ENCODE peak calls at places on chromosome X, in ten cellular contexts. O is HCT116; J is neural progenitor cell; W is CD8-positive, alpha-beta T cell; C is upper lobe of right lung; P is lung; X is CD8-positive, alpha-beta memory T cell; V is AG04450; Y is K562; B is SJCRH30. I is an unnamed sample.

GRCh38 chrX:139739138-139739537 is 31.2 kb upstream of the MCF2 start:
- DNase-seq in O (no peak), J (no peak), W (no peak), C (no peak), P (no peak), X (no peak), V (no peak), Y (no peak), B (peak), I (no peak)

GRCh38 chrX:12973561-12974216 is 1.2 kb upstream of the TMSB4X start:
- DNase-seq in O (no peak), J (peak), W (peak), C (peak), P (peak), X (no peak), V (no peak), Y (no peak), B (no peak), I (no peak)

GRCh38 chrX:53284684-53285447 is 3.5 kb upstream of the IQSEC2 start:
- DNase-seq in O (no peak), J (peak), W (peak), C (peak), P (peak), X (peak), V (no peak), Y (peak), B (peak), I (no peak)

GRCh38 chrX:110259065-110259559 is 58.8 kb downstream of the AMMECR1 start:
- DNase-seq in O (no peak), J (no peak), W (no peak), C (no peak), P (no peak), X (no peak), V (no peak), Y (no peak), B (no peak), I (no peak)

GRCh38 chrX:152821145-152821765 is 9.3 kb downstream of the CETN2 start:
- DNase-seq in O (peak), J (peak), W (no peak), C (no peak), P (no peak), X (no peak), V (no peak), Y (peak), B (peak), I (no peak)

GRCh38 chrX:103343105-103343504 is 13.1 kb downstream of the TCEAL7 start:
- DNase-seq in O (peak), J (peak), W (no peak), C (no peak), P (no peak), X (peak), V (no peak), Y (peak), B (no peak), I (no peak)

GRCh38 chrX:103774070-103774642 is 2.5 kb upstream of the PLP1 start:
- DNase-seq in O (peak), J (peak), W (no peak), C (no peak), P (no peak), X (no peak), V (no peak), Y (no peak), B (no peak), I (peak)

GRCh38 chrX:72569786-72570185 is 2.9 kb downstream of the HDAC8 start:
- DNase-seq in O (no peak), J (no peak), W (no peak), C (no peak), P (no peak), X (no peak), V (no peak), Y (no peak), B (no peak), I (no peak)

GRCh38 chrX:20693071-20693470 is 426.4 kb upstream of the RPS6KA3 start:
- DNase-seq in O (no peak), J (no peak), W (no peak), C (no peak), P (no peak), X (no peak), V (no peak), Y (no peak), B (peak), I (no peak)

GRCh38 chrX:17812763-17813162 is 48.3 kb downstream of the RAI2 start:
- DNase-seq in O (no peak), J (peak), W (no peak), C (no peak), P (no peak), X (no peak), V (no peak), Y (peak), B (no peak), I (no peak)

GRCh38 chrX:23902419-23902818 is 5.3 kb downstream of the APOO start:
- DNase-seq in O (no peak), J (peak), W (no peak), C (no peak), P (no peak), X (peak), V (no peak), Y (peak), B (no peak), I (no peak)

GRCh38 chrX:30904186-30904585 is 15.1 kb upstream of the TAB3 start:
- DNase-seq in O (no peak), J (no peak), W (no peak), C (no peak), P (no peak), X (no peak), V (no peak), Y (no peak), B (no peak), I (no peak)

GRCh38 chrX:19176901-19177630 is 54.8 kb upstream of the ADGRG2 start:
- DNase-seq in O (no peak), J (no peak), W (no peak), C (no peak), P (no peak), X (no peak), V (no peak), Y (no peak), B (no peak), I (no peak)

GRCh38 chrX:104084063-104084462 is 8.0 kb upstream of the TMSB15C start:
- DNase-seq in O (no peak), J (no peak), W (no peak), C (no peak), P (no peak), X (no peak), V (no peak), Y (no peak), B (no peak), I (no peak)

GRCh38 chrX:131728295-131729145 is 184.6 kb downstream of the OR13H1 start:
- DNase-seq in O (no peak), J (no peak), W (peak), C (no peak), P (peak), X (peak), V (no peak), Y (no peak), B (no peak), I (no peak)

GRCh38 chrX:55127692-55128091 is 38.9 kb downstream of the PAGE2 start:
- DNase-seq in O (no peak), J (no peak), W (no peak), C (no peak), P (no peak), X (no peak), V (no peak), Y (no peak), B (no peak), I (no peak)

GRCh38 chrX:9690046-9690445 is 75.6 kb downstream of the GPR143 start:
- DNase-seq in O (no peak), J (no peak), W (no peak), C (no peak), P (no peak), X (no peak), V (no peak), Y (no peak), B (peak), I (no peak)

GRCh38 chrX:40012039-40012799 is 85.5 kb downstream of the BCOR start:
- DNase-seq in O (no peak), J (peak), W (no peak), C (peak), P (no peak), X (no peak), V (no peak), Y (no peak), B (no peak), I (no peak)

GRCh38 chrX:5242091-5242790 is 986.4 kb downstream of the NLGN4X start:
- DNase-seq in O (no peak), J (no peak), W (no peak), C (no peak), P (no peak), X (no peak), V (no peak), Y (no peak), B (no peak), I (no peak)

GRCh38 chrX:48468693-48469691 is 1.1 kb downstream of the SLC38A5 start:
- DNase-seq in O (no peak), J (peak), W (peak), C (no peak), P (no peak), X (no peak), V (no peak), Y (peak), B (no peak), I (no peak)

GRCh38 chrX:2402361-2402690 is 98.5 kb downstream of the DHRSX start:
- DNase-seq in O (no peak), J (peak), W (no peak), C (no peak), P (no peak), X (no peak), V (no peak), Y (no peak), B (no peak), I (no peak)

GRCh38 chrX:75155830-75156525 is at the start of gene ABCB7:
- DNase-seq in O (peak), J (peak), W (peak), C (peak), P (peak), X (peak), V (peak), Y (peak), B (peak), I (peak)

GRCh38 chrX:110004210-110004609 is 1.3 kb downstream of the TMEM164 start:
- DNase-seq in O (no peak), J (peak), W (no peak), C (peak), P (peak), X (no peak), V (no peak), Y (no peak), B (no peak), I (no peak)

GRCh38 chrX:23503835-23504539 is 163.3 kb upstream of the PRDX4 start:
- DNase-seq in O (peak), J (no peak), W (no peak), C (peak), P (peak), X (no peak), V (peak), Y (no peak), B (peak), I (no peak)

GRCh38 chrX:40809210-40809609 is 73.9 kb upstream of the MED14 start:
- DNase-seq in O (no peak), J (no peak), W (no peak), C (no peak), P (no peak), X (no peak), V (no peak), Y (peak), B (peak), I (no peak)

GRCh38 chrX:10356979-10357378 is 200.2 kb downstream of the CLCN4 start:
- DNase-seq in O (no peak), J (no peak), W (no peak), C (no peak), P (no peak), X (no peak), V (no peak), Y (no peak), B (no peak), I (no peak)

GRCh38 chrX:119990409-119990994 is 47.0 kb upstream of the NKAP start:
- DNase-seq in O (no peak), J (peak), W (no peak), C (no peak), P (no peak), X (no peak), V (no peak), Y (no peak), B (no peak), I (no peak)

GRCh38 chrX:122907375-122907774 is 276.7 kb upstream of the GRIA3 start:
- DNase-seq in O (no peak), J (no peak), W (no peak), C (no peak), P (no peak), X (no peak), V (no peak), Y (no peak), B (no peak), I (no peak)

GRCh38 chrX:50805316-50805715 is 8.7 kb downstream of the SHROOM4 start:
- DNase-seq in O (no peak), J (no peak), W (no peak), C (no peak), P (no peak), X (no peak), V (no peak), Y (no peak), B (no peak), I (no peak)

GRCh38 chrX:54248309-54248708 is 65.3 kb upstream of the FAM120C start:
- DNase-seq in O (peak), J (no peak), W (no peak), C (no peak), P (no peak), X (no peak), V (peak), Y (peak), B (no peak), I (no peak)

GRCh38 chrX:154360155-154360713 is 14.2 kb downstream of the FLNA start:
- DNase-seq in O (no peak), J (no peak), W (no peak), C (no peak), P (no peak), X (no peak), V (no peak), Y (no peak), B (no peak), I (no peak)
- H3K27ac ChIP-seq in O (no peak), J (no peak), W (no peak), C (no peak), P (peak), X (no peak), V (peak), Y (no peak), B (no peak), I (no peak)

GRCh38 chrX:15848576-15848975 is 6.0 kb downstream of the AP1S2 start:
- DNase-seq in O (no peak), J (no peak), W (no peak), C (no peak), P (no peak), X (no peak), V (no peak), Y (no peak), B (no peak), I (no peak)
- H3K27ac ChIP-seq in O (no peak), J (peak), W (no peak), C (peak), P (peak), X (no peak), V (no peak), Y (no peak), B (no peak), I (no peak)

GRCh38 chrX:134365923-134366322 is 94.0 kb upstream of the HPRT1 start:
- DNase-seq in O (no peak), J (no peak), W (no peak), C (no peak), P (no peak), X (no peak), V (no peak), Y (no peak), B (no peak), I (no peak)

GRCh38 chrX:134369576-134369975 is 90.4 kb upstream of the HPRT1 start:
- DNase-seq in O (no peak), J (no peak), W (no peak), C (no peak), P (no peak), X (no peak), V (no peak), Y (no peak), B (no peak), I (no peak)

GRCh38 chrX:134371133-134371532 is 88.8 kb upstream of the HPRT1 start:
- DNase-seq in O (no peak), J (no peak), W (no peak), C (no peak), P (no peak), X (no peak), V (no peak), Y (peak), B (no peak), I (no peak)

GRCh38 chrX:134364711-134365110 is 95.3 kb upstream of the HPRT1 start:
- DNase-seq in O (no peak), J (no peak), W (no peak), C (no peak), P (no peak), X (no peak), V (no peak), Y (no peak), B (no peak), I (no peak)

DNA sequence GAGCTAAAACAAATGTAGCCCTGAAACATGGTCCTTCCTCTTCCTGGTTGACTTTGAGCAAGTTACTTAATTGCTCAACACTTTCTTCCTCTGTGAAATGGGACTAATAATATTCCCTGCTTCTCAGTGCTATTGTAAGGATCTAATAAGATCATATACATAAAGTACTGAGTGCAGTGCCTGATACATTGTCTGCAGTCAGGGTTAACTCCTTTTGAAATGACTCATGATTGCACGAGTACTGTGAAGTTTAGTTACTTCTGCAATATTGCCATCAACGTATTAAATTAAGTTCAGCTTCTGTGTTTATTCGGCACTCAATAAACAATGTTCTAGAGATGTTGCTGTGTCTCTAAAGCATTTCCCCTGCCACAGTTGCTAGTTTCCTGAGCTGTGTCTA is 91.8 kb upstream of the HPRT1 start:
- DNase-seq in O (no peak), J (no peak), W (no peak), C (no peak), P (no peak), X (no peak), V (no peak), Y (no peak), B (no peak), I (no peak)
- H3K27ac ChIP-seq in O (no peak), J (no peak), W (no peak), C (no peak), P (no peak), X (no peak), V (no peak), Y (no peak), B (no peak), I (no peak)

GRCh38 chrX:129188223-129188622 is 335.1 kb downstream of the SMARCA1 start:
- DNase-seq in O (no peak), J (peak), W (no peak), C (no peak), P (no peak), X (no peak), V (no peak), Y (no peak), B (no peak), I (no peak)

GRCh38 chrX:129193357-129193756 is 329.9 kb downstream of the SMARCA1 start:
- DNase-seq in O (no peak), J (no peak), W (no peak), C (no peak), P (no peak), X (no peak), V (no peak), Y (no peak), B (peak), I (no peak)
- H3K27ac ChIP-seq in O (no peak), J (no peak), W (no peak), C (no peak), P (no peak), X (no peak), V (no peak), Y (no peak), B (no peak), I (no peak)

GRCh38 chrX:43718546-43718945 is 62.4 kb downstream of the MAOA start:
- DNase-seq in O (no peak), J (no peak), W (no peak), C (no peak), P (no peak), X (no peak), V (no peak), Y (no peak), B (no peak), I (no peak)

GRCh38 chrX:43718081-43718480 is 62.0 kb downstream of the MAOA start:
- DNase-seq in O (no peak), J (no peak), W (no peak), C (no peak), P (no peak), X (no peak), V (no peak), Y (no peak), B (no peak), I (no peak)

GRCh38 chrX:43717161-43717560 is 61.1 kb downstream of the MAOA start:
- DNase-seq in O (no peak), J (no peak), W (no peak), C (no peak), P (no peak), X (no peak), V (no peak), Y (no peak), B (no peak), I (no peak)

GRCh38 chrX:43716144-43716543 is 60.0 kb downstream of the MAOA start:
- DNase-seq in O (no peak), J (no peak), W (no peak), C (no peak), P (no peak), X (no peak), V (no peak), Y (no peak), B (no peak), I (no peak)

DNA sequence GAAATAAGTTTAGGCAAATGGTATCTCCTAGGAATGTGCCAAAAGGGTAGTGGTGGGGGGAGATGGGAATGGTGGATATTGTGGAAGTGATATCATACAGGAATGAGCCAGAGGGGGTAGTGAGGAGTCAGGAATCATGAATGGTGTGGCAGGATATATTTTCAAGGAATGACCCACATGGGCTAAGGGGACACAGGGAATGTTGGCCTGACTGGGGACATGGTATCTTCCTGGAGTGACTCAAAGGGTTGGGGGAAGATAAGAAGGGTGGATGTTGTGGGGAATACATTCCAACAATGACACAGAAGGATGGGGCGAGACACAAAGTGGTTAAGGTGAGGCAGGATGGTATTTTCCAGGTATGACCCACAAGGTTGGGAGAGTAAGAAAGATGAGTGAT is 60.6 kb downstream of the MAOA start:
- DNase-seq in O (no peak), J (no peak), W (no peak), C (no peak), P (no peak), X (no peak), V (no peak), Y (no peak), B (no peak), I (no peak)
- H3K27ac ChIP-seq in O (no peak), J (no peak), W (no peak), C (no peak), P (no peak), X (no peak), V (no peak), Y (no peak), B (no peak), I (no peak)